ENCODE peak calls at places on chromosomes 6 and 20, in five cellular contexts. D is heart right ventricle; Z is ovary; K is astrocyte; T is CD8-positive, alpha-beta T cell. H is an unnamed sample.

GRCh38 chr20:39986231-39986904 is 702.7 kb downstream of the MAFB start:
- DNase-seq in D (peak), Z (peak), K (peak), T (no peak), H (peak)

GRCh38 chr20:23086056-23086551 is at the start of gene CD93:
- DNase-seq in D (peak), Z (peak), K (peak), T (no peak), H (peak)

GRCh38 chr20:20367681-20368413 is at the start of gene INSM1:
- DNase-seq in D (no peak), Z (no peak), K (no peak), T (no peak), H (no peak)

GRCh38 chr6:12580296-12580695 is 136.3 kb upstream of the PHACTR1 start:
- DNase-seq in D (no peak), Z (no peak), K (peak), T (no peak), H (no peak)

GRCh38 chr6:111427341-111428116 is 55.5 kb downstream of the REV3L start:
- DNase-seq in D (no peak), Z (no peak), K (peak), T (no peak), H (no peak)

GRCh38 chr6:125957845-125958244 is 1.3 kb downstream of the HINT3 start:
- DNase-seq in D (no peak), Z (no peak), K (peak), T (no peak), H (no peak)

GRCh38 chr6:152122434-152122833 is 315.0 kb downstream of the ESR1 start:
- DNase-seq in D (no peak), Z (no peak), K (no peak), T (no peak), H (no peak)

GRCh38 chr6:39819676-39820075 is 27.5 kb downstream of the DAAM2 start:
- DNase-seq in D (no peak), Z (no peak), K (no peak), T (no peak), H (no peak)

GRCh38 chr6:163500105-163500504 is 85.6 kb downstream of the QKI start:
- DNase-seq in D (no peak), Z (no peak), K (no peak), T (no peak), H (no peak)

GRCh38 chr6:157036245-157036681 is 259.1 kb downstream of the ARID1B start:
- DNase-seq in D (no peak), Z (no peak), K (peak), T (no peak), H (no peak)

GRCh38 chr6:106098383-106099234 is 12.5 kb downstream of the PRDM1 start:
- DNase-seq in D (peak), Z (peak), K (peak), T (peak), H (peak)

GRCh38 chr6:125114248-125114858 is 39.2 kb upstream of the TPD52L1 start:
- DNase-seq in D (peak), Z (peak), K (no peak), T (no peak), H (no peak)

GRCh38 chr6:111238464-111239119 is 151.3 kb downstream of the SLC16A10 start:
- DNase-seq in D (no peak), Z (no peak), K (peak), T (no peak), H (no peak)

GRCh38 chr20:18639501-18639979 is 51.7 kb downstream of the DTD1 start:
- DNase-seq in D (peak), Z (no peak), K (no peak), T (no peak), H (no peak)

GRCh38 chr6:20319520-20320357 is 81.9 kb upstream of the E2F3 start:
- DNase-seq in D (no peak), Z (no peak), K (no peak), T (peak), H (peak)

GRCh38 chr20:11672959-11673358 is 244.7 kb upstream of the BTBD3 start:
- DNase-seq in D (no peak), Z (no peak), K (no peak), T (no peak), H (no peak)

GRCh38 chr6:71288228-71289038 is at the start of gene OGFRL1:
- DNase-seq in D (peak), Z (peak), K (peak), T (peak), H (peak)

DNA sequence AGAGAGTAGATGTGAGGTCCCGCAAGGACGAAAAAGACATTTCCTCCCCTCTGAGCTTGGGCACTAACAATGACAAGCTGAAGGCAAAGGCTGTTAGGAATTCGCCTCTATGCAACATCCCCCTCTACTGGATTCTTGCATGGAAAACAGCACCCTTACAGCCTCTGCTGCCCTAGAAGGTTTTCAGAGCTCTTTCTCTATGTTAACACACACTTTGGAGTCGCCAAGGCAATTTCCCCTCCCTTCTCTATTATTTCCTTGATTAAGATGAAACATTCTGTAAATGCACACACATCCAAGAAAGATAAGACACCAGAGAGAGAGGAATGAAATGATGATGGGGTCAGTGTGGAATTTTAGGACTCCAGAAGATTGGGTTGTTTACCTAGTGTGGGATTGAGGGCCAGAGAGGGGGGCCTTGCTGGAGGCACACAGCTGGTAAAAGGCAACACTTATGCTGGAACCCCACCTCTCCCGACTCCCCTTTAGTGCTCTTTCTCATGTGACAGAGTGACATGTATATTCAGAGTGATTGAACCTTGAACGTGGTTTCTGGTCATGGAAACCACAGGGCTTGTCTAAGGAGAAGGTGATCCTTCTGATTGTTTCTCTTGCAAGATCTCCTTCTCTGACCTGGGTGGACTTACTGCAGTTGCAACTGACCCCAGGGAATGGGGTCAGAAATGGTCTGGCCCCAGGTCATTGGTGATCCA is 300.7 kb downstream of the CLIC5 start:
- DNase-seq in D (peak), Z (peak), K (peak), T (peak), H (no peak)
- TF ChIP-seq CTCF in D (peak), Z (peak), K (peak), T (peak), H (peak)

GRCh38 chr20:21707267-21707666 is 1.8 kb downstream of the PAX1 start:
- DNase-seq in D (no peak), Z (no peak), K (no peak), T (no peak), H (no peak)

GRCh38 chr20:21706345-21707195 is 1.1 kb downstream of the PAX1 start:
- DNase-seq in D (no peak), Z (no peak), K (no peak), T (no peak), H (no peak)

GRCh38 chr20:21703740-21704407 is 1.6 kb upstream of the PAX1 start:
- DNase-seq in D (no peak), Z (no peak), K (no peak), T (no peak), H (no peak)

GRCh38 chr20:21704408-21705385 is 767 bp upstream of the PAX1 start:
- DNase-seq in D (no peak), Z (no peak), K (no peak), T (no peak), H (no peak)

GRCh38 chr20:21705466-21706344 is at the start of gene PAX1:
- DNase-seq in D (no peak), Z (no peak), K (no peak), T (no peak), H (no peak)
- H3K4me3 ChIP-seq in D (no peak), Z (no peak), K (no peak), T (no peak), H (no peak)

GRCh38 chr6:30747300-30747687 is 2.9 kb upstream of the IER3 start:
- DNase-seq in D (no peak), Z (no peak), K (no peak), T (no peak), H (no peak)
- H3K27ac ChIP-seq in D (peak), Z (no peak), K (peak), T (no peak), H (no peak)

DNA sequence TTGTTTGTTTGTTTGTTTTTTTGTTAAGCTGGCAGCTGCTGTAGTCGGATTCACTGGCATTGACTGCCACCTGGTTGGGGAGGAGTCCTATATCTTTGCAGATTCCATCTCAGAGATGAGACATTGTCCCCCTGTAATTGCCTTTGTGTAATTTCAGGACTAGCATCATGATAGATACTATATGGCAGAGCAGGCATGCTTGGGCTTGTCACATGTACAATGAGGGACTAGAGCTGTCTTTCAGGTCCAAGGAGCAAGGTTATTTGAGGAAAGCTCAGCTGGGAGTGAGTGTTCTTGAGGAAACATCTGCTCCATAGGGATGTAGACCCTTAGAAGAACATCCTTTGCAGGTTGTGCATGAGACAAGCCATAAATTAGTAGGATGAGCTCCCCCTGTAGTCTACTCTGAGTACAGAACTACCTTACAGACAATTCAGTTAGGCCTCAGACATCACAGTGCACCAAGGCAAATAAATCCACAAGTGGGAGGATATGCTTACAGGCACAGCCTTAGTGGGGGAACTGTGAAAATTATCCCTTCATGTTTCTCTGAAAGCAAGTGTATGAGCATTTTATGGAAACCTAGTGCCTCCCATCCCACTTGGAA is 62.1 kb downstream of the BMP2 start:
- DNase-seq in D (no peak), Z (no peak), K (no peak), T (no peak), H (no peak)
- TF ChIP-seq CTCF in D (peak), Z (no peak), K (peak), T (no peak), H (no peak)

DNA sequence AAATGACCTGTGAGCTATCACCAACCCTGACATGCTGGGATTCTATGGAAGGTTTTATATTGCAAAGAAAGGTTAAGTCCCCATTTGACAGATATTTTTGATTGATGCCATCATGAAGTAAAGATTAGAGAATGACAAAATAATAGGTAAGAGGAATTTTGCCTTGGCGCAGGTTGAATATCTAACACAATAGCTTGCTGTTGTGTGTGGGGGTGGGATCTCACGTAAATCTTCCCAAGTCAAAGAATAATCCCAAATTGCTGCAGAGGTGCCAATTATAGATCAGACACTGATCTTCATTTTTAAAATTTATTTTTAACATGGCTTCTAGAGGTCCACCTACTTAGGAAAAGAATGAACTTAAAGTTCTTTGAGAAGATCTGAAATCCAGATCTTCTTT is 135.5 kb downstream of the FIG4 start:
- DNase-seq in D (no peak), Z (no peak), K (no peak), T (no peak), H (no peak)
- H3K4me3 ChIP-seq in D (no peak), Z (no peak), K (no peak), T (no peak), H (no peak)

GRCh38 chr6:28485482-28485881 is 30.1 kb downstream of the GPX6 start:
- DNase-seq in D (no peak), Z (no peak), K (no peak), T (no peak), H (no peak)
- H3K27ac ChIP-seq in D (no peak), Z (no peak), K (no peak), T (no peak), H (no peak)

GRCh38 chr6:53357576-53358343 is 9.0 kb upstream of the ELOVL5 start:
- DNase-seq in D (no peak), Z (no peak), K (no peak), T (no peak), H (no peak)

GRCh38 chr6:53359088-53359842 is 10.5 kb upstream of the ELOVL5 start:
- DNase-seq in D (peak), Z (peak), K (peak), T (peak), H (peak)

GRCh38 chr6:53359843-53360834 is 11.4 kb upstream of the ELOVL5 start:
- DNase-seq in D (no peak), Z (no peak), K (peak), T (no peak), H (no peak)

GRCh38 chr6:53361549-53362031 is 12.8 kb upstream of the ELOVL5 start:
- DNase-seq in D (peak), Z (no peak), K (peak), T (peak), H (peak)

GRCh38 chr6:53358440-53359087 is 9.8 kb upstream of the ELOVL5 start:
- DNase-seq in D (no peak), Z (no peak), K (no peak), T (no peak), H (no peak)
- TF ChIP-seq CTCF in D (no peak), Z (no peak), K (no peak), T (no peak), H (no peak)

GRCh38 chr20:63046841-63047240 is 40.1 kb upstream of the BHLHE23 start:
- DNase-seq in D (no peak), Z (no peak), K (no peak), T (no peak), H (no peak)
- H3K4me3 ChIP-seq in D (no peak), Z (no peak), K (no peak), T (no peak), H (no peak)

GRCh38 chr6:34696739-34697543 is at the start of gene ILRUN:
- DNase-seq in D (peak), Z (peak), K (peak), T (peak), H (peak)

GRCh38 chr6:34697904-34698557 is 1.5 kb upstream of the ILRUN start:
- DNase-seq in D (no peak), Z (no peak), K (no peak), T (no peak), H (no peak)

GRCh38 chr6:34696189-34696738 is 303 bp downstream of the ILRUN start:
- DNase-seq in D (no peak), Z (no peak), K (no peak), T (peak), H (peak)

GRCh38 chr6:34697544-34697836 is 923 bp upstream of the ILRUN start:
- DNase-seq in D (no peak), Z (no peak), K (no peak), T (no peak), H (no peak)

DNA sequence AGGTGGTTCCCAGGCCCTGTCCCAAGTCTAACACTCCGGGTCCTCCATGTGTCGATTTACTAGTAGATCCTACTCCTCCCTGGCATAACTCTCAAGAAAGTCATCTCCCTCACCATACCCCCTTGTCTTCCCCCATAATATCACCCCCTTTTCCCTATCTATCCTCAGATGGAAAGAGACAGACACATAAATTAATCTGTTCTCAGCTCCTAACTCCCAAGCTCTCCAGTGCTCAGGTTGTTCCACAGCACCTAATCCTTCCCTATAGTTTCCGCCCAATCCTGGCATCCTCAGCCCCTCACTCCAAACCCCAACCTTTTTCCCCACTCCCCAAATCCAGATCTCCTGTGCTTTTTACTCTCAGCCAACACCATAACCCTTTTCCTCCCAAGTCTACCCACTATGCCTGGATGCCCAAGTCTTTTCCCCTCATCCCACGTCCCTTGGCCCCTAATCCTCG is 808 bp downstream of the ILRUN start:
- DNase-seq in D (no peak), Z (no peak), K (no peak), T (no peak), H (no peak)
- H3K27ac ChIP-seq in D (peak), Z (peak), K (peak), T (peak), H (peak)